ENCODE peak calls at places on chromosome X, in four cellular contexts. One of them, this sample, is unnamed.

GRCh38 chrX:43096830-43097229 is 318.9 kb upstream of the PPP1R2C start:
- DNase-seq in substantia nigra: no peak
- DNase-seq in iPS-NIHi11: no peak
- DNase-seq in SK-N-SH: no peak
- DNase-seq in this sample: no peak

GRCh38 chrX:39953027-39953426 is 144.7 kb downstream of the BCOR start:
- DNase-seq in substantia nigra: no peak
- DNase-seq in iPS-NIHi11: no peak
- DNase-seq in SK-N-SH: no peak
- DNase-seq in this sample: no peak

GRCh38 chrX:769796-770195 is 139.2 kb downstream of the SHOX start:
- DNase-seq in substantia nigra: no peak
- DNase-seq in iPS-NIHi11: peak
- DNase-seq in SK-N-SH: no peak
- DNase-seq in this sample: no peak

GRCh38 chrX:69503835-69504625 is at the start of gene NALF2:
- DNase-seq in substantia nigra: peak
- DNase-seq in iPS-NIHi11: peak
- DNase-seq in SK-N-SH: peak
- DNase-seq in this sample: peak

GRCh38 chrX:109760241-109760921 is 27.3 kb upstream of the ACSL4 start:
- DNase-seq in substantia nigra: no peak
- DNase-seq in iPS-NIHi11: no peak
- DNase-seq in SK-N-SH: no peak
- DNase-seq in this sample: no peak

GRCh38 chrX:10166731-10167149 is 10.0 kb downstream of the CLCN4 start:
- DNase-seq in substantia nigra: peak
- DNase-seq in iPS-NIHi11: no peak
- DNase-seq in SK-N-SH: no peak
- DNase-seq in this sample: no peak

GRCh38 chrX:20267924-20268701 is 1.4 kb upstream of the RPS6KA3 start:
- DNase-seq in substantia nigra: peak
- DNase-seq in iPS-NIHi11: peak
- DNase-seq in SK-N-SH: peak
- DNase-seq in this sample: no peak

GRCh38 chrX:118943102-118943501 is 31.3 kb upstream of the LONRF3 start:
- DNase-seq in substantia nigra: no peak
- DNase-seq in iPS-NIHi11: no peak
- DNase-seq in SK-N-SH: no peak
- DNase-seq in this sample: no peak

GRCh38 chrX:9278475-9279270 is 186.2 kb upstream of the TBL1X start:
- DNase-seq in substantia nigra: no peak
- DNase-seq in iPS-NIHi11: no peak
- DNase-seq in SK-N-SH: no peak
- DNase-seq in this sample: no peak

GRCh38 chrX:46917634-46918033 is 5.4 kb downstream of the JADE3 start:
- DNase-seq in substantia nigra: no peak
- DNase-seq in iPS-NIHi11: no peak
- DNase-seq in SK-N-SH: no peak
- DNase-seq in this sample: no peak

GRCh38 chrX:108699368-108699767 is 37.0 kb downstream of the IRS4 start:
- DNase-seq in substantia nigra: no peak
- DNase-seq in iPS-NIHi11: peak
- DNase-seq in SK-N-SH: peak
- DNase-seq in this sample: peak

GRCh38 chrX:19647159-19647558 is 131.9 kb upstream of the MAP3K15 start:
- DNase-seq in substantia nigra: no peak
- DNase-seq in iPS-NIHi11: no peak
- DNase-seq in SK-N-SH: no peak
- DNase-seq in this sample: no peak

GRCh38 chrX:96906741-96907140 is 23.0 kb downstream of the RPA4 start:
- DNase-seq in substantia nigra: no peak
- DNase-seq in iPS-NIHi11: no peak
- DNase-seq in SK-N-SH: no peak
- DNase-seq in this sample: no peak

GRCh38 chrX:66163849-66164401 is at the start of gene HEPH:
- DNase-seq in substantia nigra: peak
- DNase-seq in iPS-NIHi11: peak
- DNase-seq in SK-N-SH: no peak
- DNase-seq in this sample: no peak

GRCh38 chrX:31099536-31100090 is 27.8 kb upstream of the FTHL17 start:
- DNase-seq in substantia nigra: no peak
- DNase-seq in iPS-NIHi11: no peak
- DNase-seq in SK-N-SH: no peak
- DNase-seq in this sample: no peak

GRCh38 chrX:39753296-39753996 is 344.3 kb downstream of the BCOR start:
- DNase-seq in substantia nigra: no peak
- DNase-seq in iPS-NIHi11: no peak
- DNase-seq in SK-N-SH: no peak
- DNase-seq in this sample: no peak

GRCh38 chrX:47828984-47829383 is 7.7 kb upstream of the ZNF81 start:
- DNase-seq in substantia nigra: no peak
- DNase-seq in iPS-NIHi11: no peak
- DNase-seq in SK-N-SH: no peak
- DNase-seq in this sample: no peak

GRCh38 chrX:57289089-57289488 is 2.6 kb downstream of the FAAH2 start:
- DNase-seq in substantia nigra: no peak
- DNase-seq in iPS-NIHi11: no peak
- DNase-seq in SK-N-SH: no peak
- DNase-seq in this sample: no peak

GRCh38 chrX:50779694-50780093 is 34.3 kb downstream of the SHROOM4 start:
- DNase-seq in substantia nigra: no peak
- DNase-seq in iPS-NIHi11: peak
- DNase-seq in SK-N-SH: no peak
- DNase-seq in this sample: no peak

GRCh38 chrX:129678176-129678880 is 23.6 kb upstream of the APLN start:
- DNase-seq in substantia nigra: peak
- DNase-seq in iPS-NIHi11: peak
- DNase-seq in SK-N-SH: peak
- DNase-seq in this sample: no peak

This sample was measured in HEK293T.